ENCODE peak calls at places on chromosomes 4 and X, in six cellular contexts. P is brain microvascular endothelial cell, Y is HFF-Myc, D is stomach, K is IMR-90, X is body of pancreas. O is an unnamed sample.

GRCh38 chrX:11341274-11342256 is 48.4 kb downstream of the AMELX start:
- DNase-seq in K (peak), Y (peak), P (peak), X (peak), D (peak), O (peak)

GRCh38 chrX:66654411-66654810 is 15.5 kb upstream of the EDA2R start:
- DNase-seq in X (no peak), D (no peak), Y (no peak), K (no peak), P (no peak), O (no peak)

GRCh38 chr4:36523182-36523581 is 241.8 kb downstream of the DTHD1 start:
- DNase-seq in K (no peak), Y (no peak), D (no peak), X (no peak), P (no peak), O (no peak)

GRCh38 chrX:47644557-47645091 is 5.7 kb downstream of the ELK1 start:
- DNase-seq in P (no peak), Y (no peak), X (no peak), K (peak), D (no peak), O (peak)

GRCh38 chr4:22574880-22575279 is 59.0 kb upstream of the ADGRA3 start:
- DNase-seq in P (no peak), Y (no peak), X (no peak), K (no peak), D (no peak), O (no peak)

GRCh38 chr4:76840972-76841473 is 56.9 kb downstream of the SOWAHB start:
- DNase-seq in Y (no peak), X (no peak), P (no peak), D (no peak), K (no peak), O (no peak)

GRCh38 chr4:173057906-173058305 is 110.7 kb upstream of the GALNT7 start:
- DNase-seq in Y (no peak), P (peak), X (no peak), D (no peak), K (peak), O (no peak)

GRCh38 chr4:82428526-82428968 is 1.7 kb downstream of the HNRNPDL start:
- DNase-seq in X (no peak), K (no peak), D (no peak), P (no peak), Y (no peak), O (no peak)

GRCh38 chrX:81556880-81557279 is 355.0 kb downstream of the SH3BGRL start:
- DNase-seq in D (no peak), X (no peak), Y (no peak), K (no peak), P (no peak), O (no peak)

GRCh38 chr4:135383889-135384288 is 1182.3 kb upstream of the PABPC4L start:
- DNase-seq in K (no peak), D (no peak), X (no peak), P (no peak), Y (no peak), O (no peak)

GRCh38 chr4:81404294-81404693 is 67.4 kb downstream of the RASGEF1B start:
- DNase-seq in Y (no peak), X (no peak), P (no peak), K (peak), D (no peak), O (no peak)

GRCh38 chrX:66005832-66006449 is 33.9 kb downstream of the VSIG4 start:
- DNase-seq in D (no peak), K (no peak), P (no peak), X (no peak), Y (no peak), O (no peak)

GRCh38 chr4:76689079-76689817 is 208.7 kb downstream of the SOWAHB start:
- DNase-seq in X (peak), Y (no peak), K (peak), P (no peak), D (peak), O (peak)

GRCh38 chr4:184355111-184355604 is 119.2 kb downstream of the IRF2 start:
- DNase-seq in Y (peak), P (peak), K (peak), X (peak), D (no peak), O (peak)

GRCh38 chr4:1169691-1170096 is 2.7 kb downstream of the SPON2 start:
- DNase-seq in X (no peak), Y (no peak), D (no peak), P (no peak), K (no peak), O (no peak)

GRCh38 chr4:1171306-1172227 is 816 bp downstream of the SPON2 start:
- DNase-seq in Y (no peak), D (no peak), P (no peak), X (peak), K (no peak), O (no peak)

GRCh38 chr4:1170156-1170804 is 2.1 kb downstream of the SPON2 start:
- DNase-seq in Y (no peak), X (no peak), P (no peak), K (no peak), D (no peak), O (no peak)

GRCh38 chr4:1172228-1172851 is at the start of gene SPON2:
- DNase-seq in D (no peak), Y (no peak), P (no peak), K (peak), X (peak), O (peak)

GRCh38 chr4:1170805-1171305 is 1.5 kb downstream of the SPON2 start:
- DNase-seq in Y (no peak), K (no peak), D (no peak), P (no peak), X (peak), O (no peak)
- H3K4me3 ChIP-seq in Y (no peak), K (peak), D (peak), P (peak), X (no peak), O (no peak)

GRCh38 chrX:69388526-69388925 is 115.6 kb upstream of the NALF2 start:
- DNase-seq in K (no peak), P (no peak), X (no peak), D (no peak), Y (no peak), O (peak)
- TF ChIP-seq CTCF in K (no peak), P (no peak), X (no peak), D (no peak), Y (no peak), O (no peak)

GRCh38 chr4:148043990-148044645 is 312.2 kb downstream of the ARHGAP10 start:
- DNase-seq in K (no peak), P (no peak), Y (no peak), X (no peak), D (no peak), O (no peak)

GRCh38 chr4:148041606-148042324 is 309.9 kb downstream of the ARHGAP10 start:
- DNase-seq in D (no peak), X (no peak), K (no peak), P (no peak), Y (no peak), O (no peak)

GRCh38 chr4:148044889-148045352 is 313.0 kb downstream of the ARHGAP10 start:
- DNase-seq in D (no peak), X (no peak), K (no peak), Y (no peak), P (no peak), O (no peak)
- H3K4me3 ChIP-seq in D (no peak), X (no peak), K (no peak), Y (no peak), P (no peak), O (no peak)

DNA sequence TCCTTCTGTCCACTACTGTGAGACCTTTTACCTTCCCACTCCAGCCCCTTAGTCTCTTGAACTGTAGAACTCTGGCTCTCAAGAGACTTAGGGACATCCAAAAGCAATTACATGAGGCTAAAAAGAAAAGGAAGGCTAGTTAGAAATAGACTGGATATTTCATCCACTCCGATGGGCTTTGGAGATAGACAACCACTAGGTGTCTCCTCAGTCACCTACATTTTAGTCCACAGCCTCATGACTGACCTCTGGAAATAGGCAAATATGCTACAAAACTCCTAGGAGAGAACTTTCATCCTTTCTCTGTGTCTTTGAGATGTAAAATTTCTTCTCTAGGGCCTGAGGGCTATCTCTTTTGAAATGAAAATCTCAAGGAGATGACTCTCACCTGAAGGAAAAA is 45.1 kb upstream of the LAMP2 start:
- DNase-seq in Y (no peak), D (no peak), K (peak), P (no peak), X (peak), O (peak)
- TF ChIP-seq CTCF in Y (peak), D (peak), K (peak), P (peak), X (peak), O (peak)

GRCh38 chrX:44747317-44747716 is 96.5 kb upstream of the DUSP21 start:
- DNase-seq in P (no peak), D (no peak), Y (no peak), K (no peak), X (no peak), O (no peak)

GRCh38 chrX:44742480-44743155 is 101.2 kb upstream of the DUSP21 start:
- DNase-seq in K (no peak), Y (no peak), X (no peak), P (no peak), D (no peak), O (no peak)

GRCh38 chrX:44748014-44748413 is 95.8 kb upstream of the DUSP21 start:
- DNase-seq in D (no peak), P (peak), Y (no peak), K (no peak), X (no peak), O (peak)

GRCh38 chrX:44744828-44745227 is 99.0 kb upstream of the DUSP21 start:
- DNase-seq in D (no peak), Y (no peak), P (no peak), X (no peak), K (no peak), O (no peak)
- H3K4me3 ChIP-seq in D (no peak), Y (no peak), P (no peak), X (no peak), K (no peak), O (no peak)

DNA sequence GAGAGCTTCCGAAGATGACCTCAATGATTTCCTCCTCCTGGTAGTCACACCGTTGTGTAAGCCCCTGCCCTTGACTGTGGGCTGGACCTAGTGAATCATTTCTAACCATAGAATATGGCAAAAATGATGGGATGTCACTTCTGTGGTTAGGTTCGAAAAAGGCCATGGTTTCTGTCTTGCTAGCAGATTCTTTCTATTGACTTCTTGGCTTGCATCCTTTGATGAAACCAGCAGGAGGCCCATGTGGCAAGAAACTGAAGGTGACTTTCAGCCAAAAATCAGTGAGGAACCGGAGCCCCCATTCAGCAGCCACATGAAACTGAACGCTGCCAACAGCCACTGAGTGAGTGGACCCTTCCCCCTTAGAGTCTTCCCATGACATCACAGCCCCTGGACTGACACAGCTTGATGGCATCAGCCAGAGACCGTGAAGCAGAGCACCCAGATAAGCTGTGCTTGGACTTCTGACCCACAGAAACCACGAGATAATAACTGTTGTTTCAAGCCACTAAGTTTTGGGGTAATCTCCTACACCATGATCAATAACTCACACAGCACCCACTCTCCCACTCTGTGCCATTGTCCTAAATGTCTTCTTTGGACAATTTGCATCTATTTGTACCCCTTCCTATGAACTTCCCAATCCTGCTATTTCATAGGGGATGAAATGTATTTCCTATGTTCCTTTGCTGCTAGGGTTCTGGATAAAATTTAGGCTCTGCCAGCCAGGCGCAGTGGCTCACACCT is 148.0 kb upstream of the STX18 start:
- DNase-seq in Y (no peak), D (no peak), X (no peak), P (no peak), K (no peak), O (peak)
- TF ChIP-seq CTCF in Y (no peak), D (no peak), X (no peak), P (peak), K (no peak), O (peak)